ENCODE peak calls at places on chromosomes 16 and 17, in seven cellular contexts. U, Z, O, D, F, W and E are unnamed samples.

GRCh38 chr17:1829579-1830257 is at the start of the genes RPA1 and SMYD4:
- DNase-seq in U (peak; percentile 90), Z (peak; percentile 91), O (peak; percentile 53), D (peak; percentile 95), F (peak; percentile 82), W (peak; percentile 20), E (peak; percentile 57)

GRCh38 chr17:69735285-69735684 is 320.8 kb downstream of the MAP2K6 start:
- DNase-seq in U (no peak), Z (no peak), O (no peak), D (no peak), F (no peak), W (no peak), E (no peak)

GRCh38 chr16:2095918-2096582 is 39.6 kb downstream of the PKD1 start:
- DNase-seq in U (no peak), Z (no peak), O (no peak), D (no peak), F (no peak), W (no peak), E (no peak)

GRCh38 chr16:69017036-69017783 is 88.2 kb upstream of the HAS3 start:
- DNase-seq in U (no peak), Z (no peak), O (no peak), D (no peak), F (peak; percentile 43), W (peak; percentile 26), E (no peak)

GRCh38 chr16:28131210-28131609 is 67.7 kb upstream of the GSG1L start:
- DNase-seq in U (no peak), Z (no peak), O (no peak), D (no peak), F (peak; percentile 53), W (no peak), E (no peak)

GRCh38 chr17:60559995-60560859 is 34.2 kb upstream of the APPBP2 start:
- DNase-seq in U (no peak), Z (no peak), O (no peak), D (no peak), F (no peak), W (no peak), E (no peak)

GRCh38 chr17:49996495-49997255 is 1.7 kb upstream of the DLX3 start:
- DNase-seq in U (peak; percentile 62), Z (peak; percentile 49), O (peak; percentile 19), D (peak; percentile 64), F (no peak), W (no peak), E (no peak)

GRCh38 chr16:22660441-22661160 is 149.9 kb downstream of the NPIPB5 start:
- DNase-seq in U (no peak), Z (no peak), O (no peak), D (no peak), F (no peak), W (no peak), E (no peak)

GRCh38 chr17:80247561-80247960 is 13.1 kb upstream of the RNF213 start:
- DNase-seq in U (no peak), Z (no peak), O (no peak), D (no peak), F (no peak), W (no peak), E (no peak)

GRCh38 chr17:59840329-59840907 is 52.3 kb downstream of the TUBD1 start:
- DNase-seq in U (peak; percentile 41), Z (no peak), O (no peak), D (peak; percentile 93), F (peak; percentile 56), W (no peak), E (peak; percentile 71)

GRCh38 chr16:50548659-50549560 is 714 bp downstream of the NKD1 start:
- DNase-seq in U (no peak), Z (no peak), O (no peak), D (peak; percentile 32), F (no peak), W (no peak), E (no peak)

GRCh38 chr17:49461580-49461979 is 33.5 kb upstream of the NGFR start:
- DNase-seq in U (no peak), Z (no peak), O (no peak), D (no peak), F (no peak), W (no peak), E (no peak)

GRCh38 chr16:64180136-64180900 is 941.5 kb downstream of the CDH11 start:
- DNase-seq in U (no peak), Z (no peak), O (no peak), D (no peak), F (no peak), W (no peak), E (no peak)

GRCh38 chr16:79902351-79902750 is 301.8 kb upstream of the MAF start:
- DNase-seq in U (no peak), Z (no peak), O (no peak), D (no peak), F (no peak), W (no peak), E (no peak)

GRCh38 chr17:14006249-14006942 is 62.9 kb upstream of the COX10 start:
- DNase-seq in U (no peak), Z (no peak), O (no peak), D (no peak), F (no peak), W (no peak), E (no peak)

GRCh38 chr16:16067127-16067526 is 117.7 kb downstream of the ABCC1 start:
- DNase-seq in U (no peak), Z (peak; percentile 18), O (no peak), D (no peak), F (peak; percentile 90), W (peak; percentile 73), E (no peak)

GRCh38 chr17:82257473-82257872 is 16.0 kb downstream of the CSNK1D start:
- DNase-seq in U (peak; percentile 85), Z (no peak), O (no peak), D (peak; percentile 65), F (no peak), W (no peak), E (no peak)

GRCh38 chr17:13594762-13595697 is 6.7 kb downstream of the HS3ST3A1 start:
- DNase-seq in U (peak; percentile 86), Z (peak; percentile 73), O (peak; percentile 50), D (peak; percentile 94), F (peak; percentile 85), W (no peak), E (peak; percentile 68)

GRCh38 chr16:27728691-27729090 is 178.7 kb downstream of the KATNIP start:
- DNase-seq in U (no peak), Z (no peak), O (no peak), D (no peak), F (no peak), W (no peak), E (no peak)

GRCh38 chr17:61805399-61805798 is 57.9 kb downstream of the BRIP1 start:
- DNase-seq in U (no peak), Z (no peak), O (no peak), D (no peak), F (peak; percentile 77), W (peak; percentile 46), E (no peak)

GRCh38 chr17:29163563-29163962 is 16.6 kb downstream of the MYO18A start:
- DNase-seq in U (no peak), Z (no peak), O (no peak), D (no peak), F (peak; percentile 65), W (no peak), E (no peak)

GRCh38 chr17:61063528-61063927 is 336.1 kb upstream of the TBX2 start:
- DNase-seq in U (no peak), Z (no peak), O (no peak), D (no peak), F (no peak), W (no peak), E (no peak)

GRCh38 chr17:46192211-46192483 is 1.1 kb downstream of the KANSL1 start:
- DNase-seq in U (peak; percentile 22), Z (no peak), O (no peak), D (no peak), F (no peak), W (no peak), E (no peak)

GRCh38 chr16:30736995-30737793 is 11.0 kb upstream of the PHKG2 start:
- DNase-seq in U (no peak), Z (no peak), O (no peak), D (no peak), F (no peak), W (no peak), E (no peak)

GRCh38 chr17:17540935-17541639 is 44.9 kb upstream of the RASD1 start:
- DNase-seq in U (no peak), Z (no peak), O (no peak), D (no peak), F (no peak), W (no peak), E (no peak)

GRCh38 chr16:53944026-53944425 is 240.1 kb downstream of the FTO start:
- DNase-seq in U (no peak), Z (no peak), O (no peak), D (no peak), F (peak; percentile 9), W (no peak), E (no peak)

GRCh38 chr16:80019395-80019794 is 418.9 kb upstream of the MAF start:
- DNase-seq in U (no peak), Z (no peak), O (no peak), D (no peak), F (no peak), W (no peak), E (no peak)

GRCh38 chr16:10076037-10076436 is 106.2 kb downstream of the GRIN2A start:
- DNase-seq in U (no peak), Z (no peak), O (no peak), D (no peak), F (no peak), W (no peak), E (peak; percentile 13)

GRCh38 chr16:53814791-53815190 is 110.8 kb downstream of the FTO start:
- DNase-seq in U (no peak), Z (no peak), O (no peak), D (no peak), F (no peak), W (no peak), E (no peak)

GRCh38 chr17:1720856-1721386 is 3.6 kb upstream of the WDR81 start:
- DNase-seq in U (peak; percentile 82), Z (peak; percentile 80), O (no peak), D (peak; percentile 77), F (peak; percentile 45), W (no peak), E (no peak)

GRCh38 chr17:60372790-60373483 is 19.0 kb downstream of the USP32 start:
- DNase-seq in U (no peak), Z (no peak), O (peak; percentile 51), D (no peak), F (peak; percentile 67), W (peak; percentile 32), E (no peak)

GRCh38 chr16:74035816-74036215 is 260.8 kb upstream of the PSMD7 start:
- DNase-seq in U (no peak), Z (no peak), O (no peak), D (peak; percentile 49), F (peak; percentile 2), W (no peak), E (no peak)

GRCh38 chr17:55769625-55770000 is 18.8 kb downstream of the PCTP start:
- DNase-seq in U (no peak), Z (peak; percentile 17), O (peak; percentile 25), D (no peak), F (peak; percentile 85), W (peak; percentile 36), E (no peak)